ENCODE peak calls at places on chromosomes 13 and 19, in nine cellular contexts. K, N, C, I, R, A, V, M and E are unnamed samples.

GRCh38 chr19:38265213-38265861 is 964 bp downstream of the SPINT2 start:
- DNase-seq in K (no peak), N (no peak), M (no peak), I (no peak), A (no peak), C (no peak), R (no peak), V (no peak), E (peak; percentile 30)

GRCh38 chr19:10924597-10924996 is 3.8 kb downstream of the YIPF2 start:
- DNase-seq in N (no peak), R (no peak), C (no peak), A (no peak), M (no peak), I (no peak), K (no peak), V (no peak), E (no peak)

GRCh38 chr19:49739098-49739497 is 24.0 kb downstream of the TSKS start:
- DNase-seq in N (no peak), M (no peak), V (no peak), I (no peak), C (no peak), K (no peak), R (no peak), A (no peak), E (no peak)

GRCh38 chr13:44764334-44764733 is 188.2 kb upstream of the TSC22D1 start:
- DNase-seq in K (no peak), M (no peak), A (no peak), N (no peak), C (no peak), I (no peak), R (no peak), V (no peak), E (no peak)

GRCh38 chr19:46916971-46917370 is 56.2 kb downstream of the ARHGAP35 start:
- DNase-seq in R (no peak), M (no peak), N (no peak), V (no peak), K (no peak), C (no peak), I (no peak), A (no peak), E (no peak)

GRCh38 chr19:51439021-51439465 is 19.2 kb downstream of the SIGLEC8 start:
- DNase-seq in C (peak; percentile 16), M (no peak), R (no peak), V (no peak), N (peak; percentile 51), A (no peak), I (no peak), K (no peak), E (no peak)

GRCh38 chr19:53041366-53041765 is 3.2 kb upstream of the ERVV-2 start:
- DNase-seq in I (no peak), C (no peak), N (no peak), V (no peak), A (no peak), R (no peak), K (no peak), M (no peak), E (no peak)

GRCh38 chr19:58003153-58003828 is 671 bp upstream of the ZNF606 start:
- DNase-seq in I (no peak), M (no peak), C (peak; percentile 28), V (peak; percentile 35), K (no peak), R (no peak), N (no peak), A (no peak), E (no peak)

GRCh38 chr19:49362048-49362925 is at the start of gene TEAD2:
- DNase-seq in M (no peak), N (peak; percentile 56), A (peak; percentile 87), K (no peak), V (peak; percentile 31), I (peak; percentile 78), C (peak; percentile 22), R (peak; percentile 69), E (no peak)

GRCh38 chr13:112580211-112580610 is 7.7 kb downstream of the TUBGCP3 start:
- DNase-seq in I (no peak), M (no peak), V (no peak), N (no peak), A (no peak), C (no peak), R (no peak), K (no peak), E (no peak)

GRCh38 chr13:46515793-46516192 is 37.2 kb upstream of the LRCH1 start:
- DNase-seq in A (no peak), N (no peak), V (no peak), K (no peak), R (no peak), C (peak; percentile 41), I (no peak), M (no peak), E (no peak)

GRCh38 chr19:19540707-19541515 is 2.8 kb downstream of the CILP2 start:
- DNase-seq in K (peak; percentile 61), A (no peak), N (peak; percentile 95), V (no peak), C (no peak), I (peak; percentile 74), M (no peak), R (peak; percentile 97), E (peak; percentile 72)

GRCh38 chr13:78382946-78383542 is 220.3 kb downstream of the POU4F1 start:
- DNase-seq in I (no peak), R (no peak), K (no peak), M (no peak), N (no peak), V (no peak), A (no peak), C (no peak), E (no peak)

GRCh38 chr13:44331912-44332840 is 41.4 kb upstream of the SERP2 start:
- DNase-seq in R (peak; percentile 72), M (peak; percentile 71), K (no peak), I (peak; percentile 84), A (peak; percentile 78), N (no peak), C (peak; percentile 90), V (peak; percentile 99), E (no peak)

GRCh38 chr13:79723462-79724116 is 242.6 kb downstream of the NDFIP2 start:
- DNase-seq in V (no peak), R (no peak), I (no peak), N (no peak), K (no peak), M (no peak), C (no peak), A (no peak), E (no peak)

GRCh38 chr13:112806761-112807652 is 117.2 kb downstream of the ATP11A start:
- DNase-seq in R (no peak), V (no peak), N (no peak), C (no peak), I (no peak), M (no peak), K (no peak), A (no peak), E (no peak)

GRCh38 chr13:61095885-61096284 is 319.8 kb downstream of the PCDH20 start:
- DNase-seq in I (no peak), C (no peak), R (no peak), N (no peak), V (no peak), M (no peak), K (no peak), A (no peak), E (no peak)

GRCh38 chr19:45952691-45953505 is 20.8 kb downstream of the NOVA2 start:
- DNase-seq in V (peak; percentile 75), I (peak; percentile 68), R (peak; percentile 55), C (peak; percentile 50), K (peak; percentile 26), A (no peak), N (peak; percentile 55), M (no peak), E (no peak)

GRCh38 chr19:1101337-1101698 is 2.5 kb upstream of the GPX4 start:
- DNase-seq in I (no peak), C (no peak), K (no peak), A (no peak), R (no peak), M (no peak), V (no peak), N (no peak), E (no peak)

GRCh38 chr19:16518483-16519229 is 22.5 kb downstream of the C19orf44 start:
- DNase-seq in M (no peak), R (peak; percentile 61), I (no peak), C (no peak), V (no peak), N (no peak), A (no peak), K (no peak), E (no peak)

GRCh38 chr13:82010780-82011179 is 1669.9 kb upstream of the SPRY2 start:
- DNase-seq in C (no peak), I (no peak), A (no peak), N (no peak), R (no peak), V (no peak), K (no peak), M (no peak), E (no peak)